ENCODE peak calls at places on chromosomes 12 and 14, in five cellular contexts. One of them, this sample, is unnamed.

GRCh38 chr12:68037616-68038255 is 48.5 kb downstream of the IFNG-AS1 start:
- DNase-seq in hepatocyte: no peak
- DNase-seq in T-cell: no peak
- DNase-seq in BE2C: no peak
- DNase-seq in effector memory CD8-positive, alpha-beta T cell: no peak
- DNase-seq in this sample: no peak

GRCh38 chr12:96213869-96214268 is 19.7 kb downstream of the ELK3 start:
- DNase-seq in hepatocyte: no peak
- DNase-seq in T-cell: no peak
- DNase-seq in BE2C: no peak
- DNase-seq in effector memory CD8-positive, alpha-beta T cell: no peak
- DNase-seq in this sample: no peak

GRCh38 chr12:126224032-126224431 is 1158.8 kb downstream of the AACS start:
- DNase-seq in hepatocyte: no peak
- DNase-seq in T-cell: no peak
- DNase-seq in BE2C: no peak
- DNase-seq in effector memory CD8-positive, alpha-beta T cell: no peak
- DNase-seq in this sample: no peak

GRCh38 chr12:39127401-39127800 is 222.0 kb upstream of the CPNE8 start:
- DNase-seq in hepatocyte: peak; percentile 72
- DNase-seq in T-cell: no peak
- DNase-seq in BE2C: no peak
- DNase-seq in effector memory CD8-positive, alpha-beta T cell: no peak
- DNase-seq in this sample: no peak

GRCh38 chr12:81520064-81520945 is 238.8 kb downstream of the PPFIA2 start:
- DNase-seq in hepatocyte: no peak
- DNase-seq in T-cell: no peak
- DNase-seq in BE2C: no peak
- DNase-seq in effector memory CD8-positive, alpha-beta T cell: no peak
- DNase-seq in this sample: no peak

GRCh38 chr14:78253986-78254385 is 83.8 kb downstream of the NRXN3 start:
- DNase-seq in hepatocyte: no peak
- DNase-seq in T-cell: no peak
- DNase-seq in BE2C: no peak
- DNase-seq in effector memory CD8-positive, alpha-beta T cell: no peak
- DNase-seq in this sample: no peak

GRCh38 chr12:71187379-71187778 is 29.6 kb upstream of the TSPAN8 start:
- DNase-seq in hepatocyte: no peak
- DNase-seq in T-cell: no peak
- DNase-seq in BE2C: no peak
- DNase-seq in effector memory CD8-positive, alpha-beta T cell: no peak
- DNase-seq in this sample: no peak

GRCh38 chr14:56423591-56423991 is 156.0 kb upstream of the TMEM260 start:
- DNase-seq in hepatocyte: peak; percentile 46
- DNase-seq in T-cell: no peak
- DNase-seq in BE2C: no peak
- DNase-seq in effector memory CD8-positive, alpha-beta T cell: no peak
- DNase-seq in this sample: no peak

GRCh38 chr12:92065664-92066063 is 80.0 kb downstream of the BTG1 start:
- DNase-seq in hepatocyte: no peak
- DNase-seq in T-cell: no peak
- DNase-seq in BE2C: no peak
- DNase-seq in effector memory CD8-positive, alpha-beta T cell: no peak
- DNase-seq in this sample: no peak

GRCh38 chr12:19397534-19397933 is 41.8 kb upstream of the AEBP2 start:
- DNase-seq in hepatocyte: no peak
- DNase-seq in T-cell: no peak
- DNase-seq in BE2C: no peak
- DNase-seq in effector memory CD8-positive, alpha-beta T cell: no peak
- DNase-seq in this sample: no peak

GRCh38 chr12:9109737-9110491 is 5.8 kb downstream of the A2M start:
- DNase-seq in hepatocyte: no peak
- DNase-seq in T-cell: no peak
- DNase-seq in BE2C: no peak
- DNase-seq in effector memory CD8-positive, alpha-beta T cell: no peak
- DNase-seq in this sample: no peak

GRCh38 chr12:130858084-130858483 is 13.8 kb upstream of the RAN start:
- DNase-seq in hepatocyte: no peak
- DNase-seq in T-cell: no peak
- DNase-seq in BE2C: no peak
- DNase-seq in effector memory CD8-positive, alpha-beta T cell: no peak
- DNase-seq in this sample: no peak

GRCh38 chr12:67067453-67068203 is 201.5 kb upstream of the CAND1 start:
- DNase-seq in hepatocyte: no peak
- DNase-seq in T-cell: no peak
- DNase-seq in BE2C: no peak
- DNase-seq in effector memory CD8-positive, alpha-beta T cell: no peak
- DNase-seq in this sample: no peak

GRCh38 chr12:63821781-63822251 is 22.7 kb upstream of the SRGAP1 start:
- DNase-seq in hepatocyte: no peak
- DNase-seq in T-cell: no peak
- DNase-seq in BE2C: no peak
- DNase-seq in effector memory CD8-positive, alpha-beta T cell: no peak
- DNase-seq in this sample: peak; percentile 73

GRCh38 chr12:90067791-90068190 is 359.2 kb upstream of the ATP2B1 start:
- DNase-seq in hepatocyte: no peak
- DNase-seq in T-cell: no peak
- DNase-seq in BE2C: no peak
- DNase-seq in effector memory CD8-positive, alpha-beta T cell: no peak
- DNase-seq in this sample: no peak

GRCh38 chr12:48157889-48158370 is 615 bp upstream of the ASB8 start:
- DNase-seq in hepatocyte: no peak
- DNase-seq in T-cell: no peak
- DNase-seq in BE2C: no peak
- DNase-seq in effector memory CD8-positive, alpha-beta T cell: no peak
- DNase-seq in this sample: no peak

GRCh38 chr14:77838756-77839565 is 39.1 kb downstream of the ADCK1 start:
- DNase-seq in hepatocyte: no peak
- DNase-seq in T-cell: no peak
- DNase-seq in BE2C: no peak
- DNase-seq in effector memory CD8-positive, alpha-beta T cell: no peak
- DNase-seq in this sample: no peak

GRCh38 chr12:87127272-87127671 is 871.1 kb upstream of the MGAT4C start:
- DNase-seq in hepatocyte: no peak
- DNase-seq in T-cell: no peak
- DNase-seq in BE2C: no peak
- DNase-seq in effector memory CD8-positive, alpha-beta T cell: no peak
- DNase-seq in this sample: no peak

GRCh38 chr12:58041441-58041840 is 100.1 kb downstream of the ATP23 start:
- DNase-seq in hepatocyte: no peak
- DNase-seq in T-cell: no peak
- DNase-seq in BE2C: no peak
- DNase-seq in effector memory CD8-positive, alpha-beta T cell: no peak
- DNase-seq in this sample: no peak

GRCh38 chr12:51011960-51012359 is 14.2 kb downstream of the SLC11A2 start:
- DNase-seq in hepatocyte: no peak
- DNase-seq in T-cell: no peak
- DNase-seq in BE2C: no peak
- DNase-seq in effector memory CD8-positive, alpha-beta T cell: no peak
- DNase-seq in this sample: no peak

GRCh38 chr12:78185109-78185508 is 354.4 kb downstream of the NAV3 start:
- DNase-seq in hepatocyte: no peak
- DNase-seq in T-cell: no peak
- DNase-seq in BE2C: no peak
- DNase-seq in effector memory CD8-positive, alpha-beta T cell: no peak
- DNase-seq in this sample: no peak

GRCh38 chr12:53427905-53428594 is 4.4 kb downstream of the AMHR2 start:
- DNase-seq in hepatocyte: peak; percentile 74
- DNase-seq in T-cell: no peak
- DNase-seq in BE2C: no peak
- DNase-seq in effector memory CD8-positive, alpha-beta T cell: no peak
- DNase-seq in this sample: no peak

GRCh38 chr14:68476212-68476964 is 316.5 kb downstream of the ZFP36L1 start:
- DNase-seq in hepatocyte: peak; percentile 73
- DNase-seq in T-cell: no peak
- DNase-seq in BE2C: no peak
- DNase-seq in effector memory CD8-positive, alpha-beta T cell: no peak
- DNase-seq in this sample: peak; percentile 60

GRCh38 chr14:105207460-105207901 is 26.4 kb upstream of the NUDT14 start:
- DNase-seq in hepatocyte: no peak
- DNase-seq in T-cell: no peak
- DNase-seq in BE2C: no peak
- DNase-seq in effector memory CD8-positive, alpha-beta T cell: no peak
- DNase-seq in this sample: no peak

GRCh38 chr12:114141916-114142564 is 175.9 kb upstream of the RBM19 start:
- DNase-seq in hepatocyte: peak; percentile 56
- DNase-seq in T-cell: no peak
- DNase-seq in BE2C: peak; percentile 8
- DNase-seq in effector memory CD8-positive, alpha-beta T cell: no peak
- DNase-seq in this sample: no peak

This sample was measured in Right ventricle myocardium inferior.